ENCODE peak calls at places on chromosomes 6 and 20, in nine cellular contexts. H, X, O, J, Q, R, Z, F and C are unnamed samples.

GRCh38 chr6:141700836-141701235 is 431.9 kb upstream of the GJE1 start:
- DNase-seq in F (no peak), Q (no peak), Z (peak; percentile 0), X (no peak), H (no peak), J (peak; percentile 0), R (no peak), O (peak; percentile 28), C (no peak)

GRCh38 chr6:79687759-79688158 is 56.6 kb downstream of the SH3BGRL2 start:
- DNase-seq in J (no peak), R (no peak), X (no peak), H (no peak), Z (no peak), O (no peak), Q (no peak), F (no peak), C (no peak)

GRCh38 chr20:45359069-45359405 is 3.9 kb upstream of the SYS1 start:
- DNase-seq in Z (peak; percentile 79), F (no peak), O (peak; percentile 44), Q (peak; percentile 61), H (no peak), J (peak; percentile 28), R (no peak), X (no peak), C (no peak)

GRCh38 chr6:148818939-148819575 is 72.2 kb downstream of the UST start:
- DNase-seq in F (no peak), R (no peak), J (no peak), O (no peak), Q (no peak), H (no peak), X (no peak), Z (peak; percentile 76), C (no peak)

GRCh38 chr20:47389867-47390347 is 33.4 kb upstream of the ZMYND8 start:
- DNase-seq in Q (peak; percentile 20), H (no peak), R (no peak), F (no peak), Z (peak; percentile 67), J (peak; percentile 77), X (peak; percentile 84), O (peak; percentile 53), C (no peak)

GRCh38 chr6:118318648-118319047 is 229.4 kb upstream of the PLN start:
- DNase-seq in O (no peak), X (no peak), F (no peak), Z (no peak), Q (no peak), H (no peak), J (no peak), R (no peak), C (no peak)

GRCh38 chr6:351011-351866 is 40.3 kb upstream of the IRF4 start:
- DNase-seq in Q (no peak), J (no peak), H (no peak), X (no peak), F (peak; percentile 51), R (no peak), Z (no peak), O (no peak), C (no peak)

GRCh38 chr20:6055161-6055783 is 1.4 kb upstream of the LRRN4 start:
- DNase-seq in Z (no peak), Q (no peak), O (no peak), H (no peak), F (no peak), X (no peak), R (no peak), J (no peak), C (no peak)

GRCh38 chr6:41503841-41504525 is 42.2 kb upstream of the FOXP4 start:
- DNase-seq in O (peak; percentile 73), J (peak; percentile 34), R (no peak), Z (peak; percentile 77), X (peak; percentile 14), H (no peak), Q (peak; percentile 99), F (peak; percentile 48), C (no peak)

DNA sequence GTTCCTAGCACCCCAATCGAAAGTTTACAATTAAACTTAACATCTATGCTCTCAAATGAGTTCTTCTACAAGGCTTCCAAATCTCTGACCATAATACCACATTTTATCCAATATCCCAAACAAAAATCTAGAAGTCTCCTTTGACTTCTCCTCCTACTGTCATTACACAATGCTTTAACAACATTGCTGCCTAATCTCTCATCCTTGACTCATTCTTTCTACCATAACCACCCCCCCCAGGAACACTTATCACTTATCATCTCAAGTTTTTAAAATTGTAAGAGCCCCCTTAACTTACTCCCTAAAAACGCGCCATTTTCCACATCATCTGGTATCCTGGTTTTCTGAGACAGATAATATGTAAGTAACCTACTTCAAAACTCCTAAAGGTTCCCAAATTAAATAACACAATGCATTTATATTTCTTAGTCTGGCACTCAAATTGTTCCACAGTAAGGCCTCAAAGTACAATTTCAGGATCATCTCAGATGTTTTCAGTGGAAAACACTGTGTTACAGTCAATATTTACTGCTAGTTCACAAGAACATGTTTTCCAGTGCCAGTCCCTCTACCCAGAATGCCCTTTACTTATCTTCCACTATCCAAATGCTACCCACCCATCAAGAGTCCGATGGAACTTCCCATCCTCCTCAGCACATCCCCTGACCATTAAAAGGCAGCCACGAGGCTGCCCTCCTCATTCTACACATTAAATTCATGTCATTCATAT is 308.2 kb upstream of the THEMIS start:
- DNase-seq in Q (peak; percentile 27), O (peak; percentile 70), J (peak; percentile 75), H (no peak), Z (peak; percentile 69), F (no peak), X (peak; percentile 62), R (no peak), C (no peak)
- H3K27ac ChIP-seq in Q (peak overlapping the region; percentile 50), O (no peak overlapping the region), J (peak overlapping the region; percentile 50), H (no peak overlapping the region), Z (peak overlapping the region; percentile 88), F (no peak overlapping the region), X (peak overlapping the region; percentile 53), R (no peak overlapping the region), C (no peak overlapping the region)

GRCh38 chr6:110509617-110510231 is 33.3 kb upstream of the SLC22A16 start:
- DNase-seq in O (peak; percentile 89), Z (peak; percentile 94), X (peak; percentile 97), Q (peak; percentile 78), J (peak; percentile 71), R (no peak), F (no peak), H (no peak), C (no peak)
- H3K27ac ChIP-seq in O (no peak overlapping the region), Z (no peak overlapping the region), X (peak overlapping the region; percentile 72), Q (peak overlapping the region; percentile 10), J (no peak overlapping the region), R (no peak overlapping the region), F (no peak overlapping the region), H (no peak overlapping the region), C (no peak overlapping the region)

DNA sequence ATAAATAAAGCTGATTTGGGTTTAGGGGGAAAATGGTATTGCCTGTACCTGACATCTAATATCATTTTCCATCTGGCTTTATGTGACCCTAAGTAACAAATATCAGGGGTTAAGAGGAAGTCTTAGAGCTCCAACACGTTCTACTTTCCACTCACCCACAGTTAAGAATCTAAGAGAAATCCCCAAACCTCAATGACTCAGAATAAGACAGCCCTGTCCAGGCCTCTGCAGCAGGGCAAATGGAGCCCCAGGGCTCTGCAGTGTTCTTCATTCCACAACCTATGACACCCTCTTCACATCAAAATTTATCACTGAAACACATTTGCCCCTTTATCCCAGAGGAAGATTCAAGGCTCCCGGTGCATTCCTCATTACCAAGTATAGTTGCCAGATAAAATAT is 20.3 kb upstream of the TENT5A start:
- DNase-seq in Z (peak; percentile 60), Q (no peak), O (peak; percentile 62), R (no peak), J (peak; percentile 87), X (peak; percentile 52), F (no peak), H (no peak), C (no peak)
- H3K27ac ChIP-seq in Z (no peak overlapping the region), Q (no peak overlapping the region), O (no peak overlapping the region), R (no peak overlapping the region), J (peak overlapping the region; percentile 19), X (no peak overlapping the region), F (no peak overlapping the region), H (no peak overlapping the region), C (no peak overlapping the region)

GRCh38 chr6:146545608-146546007 is 2.0 kb downstream of the RAB32 start:
- DNase-seq in H (no peak), X (peak; percentile 26), R (no peak), O (peak; percentile 84), F (no peak), Z (peak; percentile 83), Q (peak; percentile 63), J (peak; percentile 77), C (no peak)
- H3K27ac ChIP-seq in H (no peak overlapping the region), X (peak overlapping the region; percentile 74), R (no peak overlapping the region), O (peak overlapping the region; percentile 89), F (no peak overlapping the region), Z (peak overlapping the region; percentile 95), Q (peak overlapping the region; percentile 98), J (peak overlapping the region; percentile 92), C (no peak overlapping the region)

GRCh38 chr6:140320081-140320798 is 945.8 kb upstream of the CITED2 start:
- DNase-seq in Z (peak; percentile 19), X (no peak), O (peak; percentile 8), F (no peak), R (no peak), Q (peak; percentile 10), H (no peak), J (no peak), C (no peak)

GRCh38 chr6:140319209-140319608 is 944.8 kb upstream of the CITED2 start:
- DNase-seq in O (peak; percentile 75), Z (peak; percentile 54), X (peak; percentile 12), J (peak; percentile 43), F (no peak), H (no peak), Q (peak; percentile 63), R (no peak), C (no peak)

GRCh38 chr6:140316966-140317365 is 942.5 kb upstream of the CITED2 start:
- DNase-seq in R (no peak), Q (no peak), X (no peak), F (no peak), J (no peak), Z (no peak), H (no peak), O (no peak), C (no peak)

GRCh38 chr6:140317957-140318356 is 943.5 kb upstream of the CITED2 start:
- DNase-seq in O (no peak), H (no peak), Z (no peak), J (no peak), X (no peak), R (no peak), Q (no peak), F (no peak), C (no peak)

DNA sequence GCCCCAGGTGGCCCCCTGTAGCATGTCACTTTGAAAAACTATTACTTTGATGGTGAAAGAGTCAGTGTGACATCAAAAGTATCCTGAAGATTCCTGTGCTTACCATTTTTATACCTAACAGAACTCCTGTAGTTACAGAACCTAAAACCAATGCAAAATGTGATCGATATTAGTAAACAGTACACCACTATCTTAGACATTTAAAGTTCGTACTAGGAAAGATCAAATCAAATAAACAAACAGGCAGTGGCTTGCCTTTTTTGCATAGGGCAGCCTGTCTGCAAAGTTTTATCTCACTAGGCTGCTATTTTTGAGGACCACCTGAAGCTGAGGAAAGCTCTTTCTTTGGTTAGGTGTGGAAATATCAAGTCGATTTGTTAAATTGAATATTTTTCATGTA is 944.0 kb upstream of the CITED2 start:
- DNase-seq in X (no peak), J (no peak), R (no peak), Q (no peak), F (no peak), H (no peak), Z (no peak), O (no peak), C (no peak)
- H3K27ac ChIP-seq in X (no peak overlapping the region), J (no peak overlapping the region), R (no peak overlapping the region), Q (no peak overlapping the region), F (no peak overlapping the region), H (no peak overlapping the region), Z (no peak overlapping the region), O (no peak overlapping the region), C (no peak overlapping the region)